ENCODE peak calls at places on chromosomes 6 and 20, in four cellular contexts. Z is Karpas-422, B is fibroblast of lung, V is SK-N-SH. O is an unnamed sample. For H3K4me1, the result is how much of the 10 kb centered on the place peaks cover.

GRCh38 chr20:19336601-19337000 is 124.2 kb downstream of the SLC24A3 start:
- DNase-seq in Z (no peak), B (no peak), V (no peak), O (no peak)

GRCh38 chr6:160156842-160157241 is 35.2 kb downstream of the SLC22A1 start:
- DNase-seq in Z (no peak), B (peak), V (no peak), O (no peak)

GRCh38 chr20:53161473-53161872 is 189.3 kb downstream of the TSHZ2 start:
- DNase-seq in Z (no peak), B (no peak), V (no peak), O (no peak)

GRCh38 chr6:103122766-103123601 is 1729.5 kb downstream of the GRIK2 start:
- DNase-seq in Z (peak), B (peak), V (peak), O (peak)

GRCh38 chr6:105835373-105835772 is 250.8 kb upstream of the PRDM1 start:
- DNase-seq in Z (peak), B (peak), V (no peak), O (peak)

GRCh38 chr6:17058550-17058949 is 43.3 kb upstream of the STMND1 start:
- DNase-seq in Z (no peak), B (no peak), V (no peak), O (no peak)

GRCh38 chr20:53865905-53866786 is 204.2 kb downstream of the BCAS1 start:
- DNase-seq in Z (peak), B (peak), V (peak), O (peak)

GRCh38 chr6:112116215-112116614 is 28.8 kb downstream of the FAM229B start:
- DNase-seq in Z (no peak), B (no peak), V (no peak), O (no peak)

GRCh38 chr20:38073307-38074010 is 39.9 kb downstream of the RPRD1B start:
- DNase-seq in Z (peak), B (peak), V (peak), O (peak)

GRCh38 chr6:116847234-116847633 is 18.4 kb upstream of the GPRC6A start:
- DNase-seq in Z (peak), B (peak), V (peak), O (peak)

GRCh38 chr20:1108437-1108920 is 9.9 kb upstream of the PSMF1 start:
- DNase-seq in Z (peak), B (peak), V (peak), O (peak)

GRCh38 chr6:128731249-128732165 is 151.4 kb upstream of the LAMA2 start:
- DNase-seq in Z (peak), B (peak), V (peak), O (peak)

GRCh38 chr20:22374678-22375590 is 209.4 kb downstream of the FOXA2 start:
- DNase-seq in Z (no peak), B (peak), V (no peak), O (no peak)

GRCh38 chr20:20073851-20074252 is 21.5 kb downstream of the CFAP61 start:
- DNase-seq in Z (no peak), B (no peak), V (no peak), O (no peak)

GRCh38 chr20:31542201-31542842 is 28.1 kb downstream of the HM13 start:
- DNase-seq in Z (no peak), B (no peak), V (no peak), O (no peak)

GRCh38 chr20:53691060-53691810 is 97.6 kb upstream of the ZNF217 start:
- DNase-seq in Z (no peak), B (no peak), V (no peak), O (no peak)

GRCh38 chr20:58565461-58566175 is 50.4 kb upstream of the APCDD1L start:
- DNase-seq in Z (no peak), B (no peak), V (no peak), O (no peak)

GRCh38 chr6:4030672-4031071 is 48.3 kb downstream of the FAM217A start:
- DNase-seq in Z (no peak), B (no peak), V (no peak), O (no peak)

GRCh38 chr6:39945626-39946025 is 11.4 kb upstream of the MOCS1 start:
- DNase-seq in Z (no peak), B (no peak), V (no peak), O (no peak)

GRCh38 chr20:1811621-1812498 is 83.3 kb upstream of the SIRPA start:
- DNase-seq in Z (no peak), B (no peak), V (no peak), O (no peak)

GRCh38 chr6:132797975-132798819 is at the start of gene SLC18B1:
- DNase-seq in Z (peak), B (peak), V (peak), O (peak)

GRCh38 chr6:151067684-151068596 is 171.8 kb upstream of the AKAP12 start:
- DNase-seq in Z (no peak), B (peak), V (no peak), O (peak)

GRCh38 chr20:9359561-9360308 is 154.7 kb upstream of the LAMP5 start:
- DNase-seq in Z (peak), B (peak), V (peak), O (peak)

GRCh38 chr6:47242483-47243386 is 67.0 kb downstream of the TNFRSF21 start:
- DNase-seq in Z (peak), B (peak), V (peak), O (peak)

GRCh38 chr20:25604611-25605010 is 19.2 kb downstream of the NANP start:
- DNase-seq in Z (no peak), B (no peak), V (no peak), O (no peak)

GRCh38 chr20:17749979-17750721 is 50.4 kb downstream of the BANF2 start:
- DNase-seq in Z (no peak), B (peak), V (no peak), O (peak)

DNA sequence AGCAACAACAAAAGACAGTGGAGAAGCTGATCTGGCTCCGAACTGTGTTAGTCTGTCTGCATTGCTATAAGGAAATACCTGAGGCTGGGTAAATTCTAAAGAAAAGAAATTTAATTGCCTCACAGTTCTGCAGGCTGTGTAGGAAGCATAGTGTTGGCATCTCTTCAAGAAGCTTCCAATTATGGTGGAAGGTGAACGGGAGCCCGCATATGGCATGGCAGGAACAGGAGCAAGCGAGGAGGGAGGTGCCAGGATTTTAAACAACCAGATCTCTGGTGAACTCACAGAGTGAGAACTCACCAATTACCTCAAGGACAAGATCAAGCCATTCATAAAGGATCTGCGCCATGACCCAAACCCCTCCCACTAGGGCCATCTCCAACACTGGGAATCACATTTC is 293.5 kb downstream of the SMOC2 start:
- DNase-seq in Z (no peak), B (no peak), V (no peak), O (no peak)
- H3K4me1 ChIP-seq in Z (under half), B (under half), V (under half), O (under half)

DNA sequence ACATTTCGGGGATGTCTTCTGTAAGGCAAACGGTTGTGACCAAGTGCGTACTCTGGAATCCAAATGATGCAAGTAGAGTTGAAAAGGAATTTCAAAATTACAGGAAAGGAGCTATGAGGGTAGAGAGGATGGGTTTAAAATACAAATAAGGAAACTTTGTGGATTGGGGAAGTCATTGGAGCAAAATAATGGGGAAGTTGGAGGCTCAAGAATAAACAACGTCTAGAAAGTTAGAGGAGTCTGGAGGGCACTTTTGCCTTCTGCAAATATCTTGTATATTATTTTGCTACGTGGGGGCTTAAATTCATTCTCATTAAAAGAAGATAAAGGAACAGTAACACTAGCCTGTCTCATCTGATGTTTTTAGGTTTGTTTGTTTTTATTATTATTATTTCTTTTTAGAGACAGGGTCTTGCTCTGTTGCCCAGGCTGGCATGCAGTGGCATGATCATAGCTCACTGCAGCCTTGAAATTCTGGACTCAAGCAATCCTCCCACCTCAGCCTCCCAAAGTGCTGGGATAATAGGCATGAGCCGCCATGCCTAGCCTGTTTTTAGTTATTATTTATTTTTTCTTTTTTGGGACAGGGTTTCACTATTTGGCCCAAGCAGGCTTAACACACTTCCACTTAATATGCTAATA is 55.0 kb upstream of the TNFAIP3 start:
- DNase-seq in Z (no peak), B (no peak), V (no peak), O (no peak)
- H2AFZ ChIP-seq in Z (no peak), B (no peak), V (no peak), O (no peak)

GRCh38 chr20:33740189-33740588 is 8.4 kb downstream of the ZNF341 start:
- DNase-seq in Z (no peak), B (no peak), V (no peak), O (no peak)

GRCh38 chr20:33736962-33737361 is 5.2 kb downstream of the ZNF341 start:
- DNase-seq in Z (no peak), B (no peak), V (no peak), O (no peak)

GRCh38 chr20:33744181-33744580 is 12.4 kb downstream of the ZNF341 start:
- DNase-seq in Z (no peak), B (no peak), V (no peak), O (no peak)

GRCh38 chr20:33744773-33745385 is 13.1 kb downstream of the ZNF341 start:
- DNase-seq in Z (no peak), B (no peak), V (no peak), O (no peak)

GRCh38 chr20:33739493-33739892 is 7.7 kb downstream of the ZNF341 start:
- DNase-seq in Z (no peak), B (no peak), V (no peak), O (no peak)
- H3K4me1 ChIP-seq in Z (under half), B (under half), V (under half), O (under half)

GRCh38 chr6:89842228-89842627 is 12.5 kb downstream of the CASP8AP2 start:
- DNase-seq in Z (no peak), B (no peak), V (no peak), O (no peak)

GRCh38 chr6:89834884-89835792 is 5.5 kb downstream of the CASP8AP2 start:
- DNase-seq in Z (no peak), B (no peak), V (no peak), O (no peak)

GRCh38 chr6:89840538-89840937 is 10.9 kb downstream of the CASP8AP2 start:
- DNase-seq in Z (no peak), B (peak), V (peak), O (peak)

DNA sequence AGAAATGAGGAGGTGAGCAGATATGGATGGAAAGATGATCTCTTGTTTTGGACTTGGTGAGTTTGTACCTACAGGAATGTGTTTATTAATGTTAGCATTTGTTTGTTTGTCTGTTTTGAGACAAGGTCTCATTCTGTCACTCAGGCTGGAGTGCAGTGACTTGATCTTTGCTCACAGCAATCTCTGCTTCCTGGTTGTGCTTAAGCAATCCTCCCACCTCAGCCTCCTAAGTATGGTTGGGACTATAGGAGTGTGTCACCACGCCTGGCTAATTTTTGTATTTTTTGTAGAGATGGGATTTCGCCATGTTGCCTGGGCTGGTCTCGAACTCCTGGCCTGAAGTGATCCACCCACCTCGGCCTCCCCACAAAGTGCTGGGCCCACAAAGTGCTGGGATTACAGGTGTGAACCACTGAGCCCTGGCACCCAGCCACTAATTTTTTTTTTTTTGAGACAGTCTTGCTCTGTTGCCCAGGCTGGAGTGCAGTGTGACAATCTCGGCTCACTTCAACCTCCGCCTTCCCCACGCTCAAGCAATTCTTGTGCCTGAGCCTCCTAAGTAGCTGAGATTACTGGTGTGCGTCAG is 7.0 kb downstream of the CASP8AP2 start:
- DNase-seq in Z (no peak), B (no peak), V (no peak), O (no peak)
- H2AFZ ChIP-seq in Z (no peak), B (no peak), V (no peak), O (no peak)

GRCh38 chr6:89925826-89926225 is 31.6 kb downstream of the GJA10 start:
- DNase-seq in Z (no peak), B (peak), V (no peak), O (no peak)
- H3K4me1 ChIP-seq in Z (under half), B (under half), V (under half), O (under half)

DNA sequence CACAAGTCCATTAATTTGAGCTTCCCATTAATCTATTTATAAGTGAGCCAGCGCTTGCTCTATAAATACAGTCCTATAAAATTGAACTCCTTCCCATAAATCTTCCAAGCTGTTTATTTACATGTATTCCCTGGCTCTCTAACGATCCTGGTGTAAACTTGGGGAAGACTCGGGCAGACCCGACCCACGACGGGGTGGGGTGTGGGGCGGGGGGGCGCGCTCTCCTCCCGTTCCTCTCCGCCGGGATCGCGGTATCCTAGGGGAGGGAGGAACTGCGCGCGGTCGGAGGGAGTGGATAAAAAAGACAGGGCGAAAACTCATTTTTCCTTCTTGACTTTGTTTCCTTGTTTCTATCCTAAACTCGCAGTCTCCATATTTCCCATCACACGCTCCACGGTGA is 31.1 kb downstream of the TFAP2B start:
- DNase-seq in Z (no peak), B (no peak), V (peak), O (no peak)
- H2AFZ ChIP-seq in Z (no peak), B (no peak), V (peak), O (no peak)

GRCh38 chr6:24882295-24882694 is 53.5 kb downstream of the RIPOR2 start:
- DNase-seq in Z (no peak), B (peak), V (no peak), O (no peak)
- H3K4me1 ChIP-seq in Z (half or more), B (under half), V (under half), O (under half)

DNA sequence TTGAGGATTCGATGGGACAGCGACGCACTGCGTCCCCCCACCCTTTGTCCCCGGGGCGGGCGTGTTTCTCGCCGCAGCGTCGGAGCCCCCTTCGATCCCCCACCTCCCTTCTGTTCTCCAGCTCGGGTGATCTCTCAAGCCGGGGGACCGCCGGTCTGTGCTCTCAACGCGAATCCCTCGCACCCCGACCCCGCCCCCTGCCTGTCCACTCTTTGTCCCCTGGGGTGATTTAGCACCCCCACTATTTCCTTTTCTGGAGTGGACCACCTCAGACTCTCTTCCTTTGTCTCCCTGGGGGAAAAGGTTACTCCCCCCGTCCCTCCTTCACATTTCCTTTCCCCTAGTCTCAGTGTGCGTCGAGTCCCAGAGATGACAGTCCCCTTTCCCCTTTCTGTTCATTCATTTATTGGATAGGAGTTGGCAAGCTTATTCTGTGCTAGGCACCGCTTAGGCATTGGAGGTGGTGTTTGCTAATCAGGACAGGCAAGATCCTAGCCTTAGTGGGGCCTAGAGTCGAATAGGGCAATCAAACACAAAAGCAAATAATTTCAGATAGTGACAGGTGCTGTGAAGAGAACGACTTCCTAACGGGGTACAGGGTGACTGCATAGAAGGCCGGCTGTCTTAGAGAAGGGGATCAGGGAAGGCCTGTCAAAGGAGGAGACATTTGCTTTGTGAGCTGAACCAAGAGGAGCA is 671 bp downstream of the PTPN1 start:
- DNase-seq in Z (no peak), B (no peak), V (no peak), O (peak)
- H2AFZ ChIP-seq in Z (peak), B (no peak), V (peak), O (no peak)

GRCh38 chr6:122839906-122840305 is 50.8 kb downstream of the SMPDL3A start:
- DNase-seq in Z (no peak), B (no peak), V (no peak), O (no peak)
- H3K4me1 ChIP-seq in Z (under half), B (under half), V (under half), O (under half)